ENCODE peak calls at places on chromosome 11, in eight cellular contexts. S, W, Z, Q, K, F, E and X are unnamed samples.

GRCh38 chr11:50214376-50214775 is 181.7 kb downstream of the OR4C45 start:
- DNase-seq in W (no peak), Q (no peak), Z (no peak), S (no peak), K (no peak), E (no peak), F (no peak), X (no peak)

GRCh38 chr11:37689951-37690350 is 1091.9 kb upstream of the RAG2 start:
- DNase-seq in Q (no peak), E (no peak), S (no peak), K (peak), Z (no peak), F (peak), W (no peak), X (no peak)

GRCh38 chr11:134905966-134906955 is 494.2 kb upstream of the B3GAT1 start:
- DNase-seq in W (no peak), E (no peak), S (no peak), Z (no peak), K (no peak), Q (no peak), F (no peak), X (no peak)

GRCh38 chr11:33412231-33412630 is 155.1 kb downstream of the HIPK3 start:
- DNase-seq in E (no peak), F (peak), Q (no peak), S (no peak), K (no peak), W (no peak), Z (no peak), X (no peak)

GRCh38 chr11:2574553-2575535 is 125.0 kb downstream of the KCNQ1OT1 start:
- DNase-seq in W (peak), Q (no peak), E (no peak), Z (peak), K (no peak), F (no peak), S (no peak), X (no peak)

GRCh38 chr11:8221917-8222316 is 41.8 kb downstream of the LMO1 start:
- DNase-seq in F (no peak), S (no peak), K (no peak), W (no peak), E (no peak), Z (no peak), Q (no peak), X (no peak)

GRCh38 chr11:69064394-69064957 is 15.7 kb downstream of the TPCN2 start:
- DNase-seq in S (no peak), W (no peak), Z (no peak), E (peak), K (no peak), F (no peak), Q (no peak), X (no peak)

GRCh38 chr11:63277345-63277943 is 34.0 kb upstream of the SLC22A25 start:
- DNase-seq in Z (no peak), Q (no peak), W (no peak), K (no peak), F (no peak), E (peak), S (no peak), X (peak)

GRCh38 chr11:106424111-106424510 is 346.6 kb downstream of the AASDHPPT start:
- DNase-seq in Z (no peak), Q (no peak), K (peak), S (no peak), W (no peak), F (peak), E (no peak), X (no peak)

GRCh38 chr11:93761910-93762309 is 20.4 kb downstream of the C11orf54 start:
- DNase-seq in Q (no peak), K (no peak), F (no peak), W (no peak), Z (no peak), E (no peak), S (no peak), X (no peak)

GRCh38 chr11:65218446-65218845 is 36.7 kb downstream of the CAPN1 start:
- DNase-seq in F (no peak), Z (no peak), E (no peak), K (no peak), S (no peak), W (no peak), Q (no peak), X (no peak)

GRCh38 chr11:13720940-13721339 is 52.5 kb downstream of the FAR1 start:
- DNase-seq in Z (no peak), S (no peak), W (no peak), K (no peak), Q (no peak), E (no peak), F (peak), X (no peak)

GRCh38 chr11:4025248-4025956 is 69.2 kb upstream of the RRM1 start:
- DNase-seq in W (no peak), S (no peak), F (peak), Z (no peak), K (peak), E (no peak), Q (no peak), X (no peak)